ENCODE peak calls at places on chromosomes 16 and 17, in four cellular contexts. H is AG10803, R is nephron progenitor cell, T is colonic mucosa. D is an unnamed sample.

GRCh38 chr17:3959295-3959899 is 4.8 kb downstream of the ATP2A3 start:
- DNase-seq in H (peak; percentile 9), R (no peak), T (peak; percentile 88), D (no peak)

GRCh38 chr16:2610781-2611498 is 71.4 kb upstream of the KCTD5 start:
- DNase-seq in H (no peak), R (no peak), T (no peak), D (no peak)

GRCh38 chr16:69123894-69124293 is 8.5 kb downstream of the CHTF8 start:
- DNase-seq in H (peak; percentile 72), R (peak; percentile 65), T (peak; percentile 70), D (no peak)

GRCh38 chr17:81245024-81245664 is 6.0 kb downstream of the NDUFAF8 start:
- DNase-seq in H (no peak), R (peak; percentile 36), T (no peak), D (no peak)

GRCh38 chr17:65559483-65559801 is 2.0 kb downstream of the AXIN2 start:
- DNase-seq in H (no peak), R (peak; percentile 17), T (peak; percentile 31), D (no peak)

GRCh38 chr17:16425698-16426659 is 10.6 kb downstream of the TRPV2 start:
- DNase-seq in H (no peak), R (no peak), T (no peak), D (no peak)

GRCh38 chr16:68005786-68006286 is 6.6 kb upstream of the DPEP2 start:
- DNase-seq in H (no peak), R (no peak), T (no peak), D (no peak)

GRCh38 chr16:31833047-31833446 is 40.6 kb upstream of the ZNF267 start:
- DNase-seq in H (no peak), R (no peak), T (no peak), D (no peak)

GRCh38 chr16:72123426-72123825 is 29.8 kb downstream of the DHX38 start:
- DNase-seq in H (no peak), R (no peak), T (no peak), D (peak; percentile 57)

GRCh38 chr17:58066409-58066808 is 16.8 kb upstream of the DYNLL2 start:
- DNase-seq in H (no peak), R (no peak), T (no peak), D (no peak)

GRCh38 chr16:30166202-30166902 is 17.1 kb upstream of the CORO1A start:
- DNase-seq in H (no peak), R (no peak), T (no peak), D (no peak)

GRCh38 chr17:63275318-63275967 is 170.7 kb downstream of the CYB561 start:
- DNase-seq in H (peak; percentile 93), R (no peak), T (no peak), D (no peak)

GRCh38 chr17:8707591-8708453 is 36.8 kb downstream of the CCDC42 start:
- DNase-seq in H (no peak), R (no peak), T (no peak), D (no peak)

GRCh38 chr16:50861926-50862325 is 120.0 kb downstream of the CYLD start:
- DNase-seq in H (peak; percentile 21), R (no peak), T (no peak), D (no peak)

GRCh38 chr16:86466695-86467406 is 43.5 kb upstream of the FOXF1 start:
- DNase-seq in H (no peak), R (no peak), T (no peak), D (no peak)

GRCh38 chr17:4956493-4957061 is 5.7 kb downstream of the ENO3 start:
- DNase-seq in H (no peak), R (no peak), T (no peak), D (no peak)

GRCh38 chr17:56819030-56819429 is 14.7 kb downstream of the C17orf67 start:
- DNase-seq in H (no peak), R (no peak), T (no peak), D (no peak)

GRCh38 chr16:62033065-62033464 is 3.2 kb downstream of the CDH8 start:
- DNase-seq in H (no peak), R (no peak), T (no peak), D (no peak)

GRCh38 chr16:7458144-7458543 is 125.5 kb downstream of the RBFOX1 start:
- DNase-seq in H (no peak), R (no peak), T (no peak), D (no peak)

GRCh38 chr16:68356919-68357286 is 46.1 kb downstream of the PRMT7 start:
- DNase-seq in H (no peak), R (no peak), T (no peak), D (no peak)

GRCh38 chr17:82858376-82859126 is 18.7 kb upstream of the ZNF750 start:
- DNase-seq in H (no peak), R (no peak), T (no peak), D (no peak)
- TF ChIP-seq CTCF in H (no peak), R (no peak), T (no peak), D (no peak)

GRCh38 chr17:46777943-46778915 is 40.3 kb downstream of the WNT3 start:
- DNase-seq in H (no peak), R (no peak), T (no peak), D (no peak)

GRCh38 chr17:46785696-46786095 is 32.8 kb downstream of the WNT3 start:
- DNase-seq in H (no peak), R (no peak), T (no peak), D (no peak)

GRCh38 chr17:46783031-46783593 is 35.4 kb downstream of the WNT3 start:
- DNase-seq in H (no peak), R (no peak), T (peak; percentile 76), D (no peak)

GRCh38 chr17:46780003-46780373 is 38.5 kb downstream of the WNT3 start:
- DNase-seq in H (no peak), R (no peak), T (no peak), D (no peak)

GRCh38 chr17:46782250-46782953 is 36.1 kb downstream of the WNT3 start:
- DNase-seq in H (no peak), R (peak; percentile 38), T (peak; percentile 36), D (no peak)
- TF ChIP-seq CTCF in H (peak; percentile 47), R (peak; percentile 49), T (peak; percentile 54), D (peak; percentile 63)

GRCh38 chr17:74414510-74414909 is 17.4 kb upstream of the GPRC5C start:
- DNase-seq in H (no peak), R (no peak), T (no peak), D (no peak)
- TF ChIP-seq CTCF in H (no peak), R (no peak), T (no peak), D (no peak)

DNA sequence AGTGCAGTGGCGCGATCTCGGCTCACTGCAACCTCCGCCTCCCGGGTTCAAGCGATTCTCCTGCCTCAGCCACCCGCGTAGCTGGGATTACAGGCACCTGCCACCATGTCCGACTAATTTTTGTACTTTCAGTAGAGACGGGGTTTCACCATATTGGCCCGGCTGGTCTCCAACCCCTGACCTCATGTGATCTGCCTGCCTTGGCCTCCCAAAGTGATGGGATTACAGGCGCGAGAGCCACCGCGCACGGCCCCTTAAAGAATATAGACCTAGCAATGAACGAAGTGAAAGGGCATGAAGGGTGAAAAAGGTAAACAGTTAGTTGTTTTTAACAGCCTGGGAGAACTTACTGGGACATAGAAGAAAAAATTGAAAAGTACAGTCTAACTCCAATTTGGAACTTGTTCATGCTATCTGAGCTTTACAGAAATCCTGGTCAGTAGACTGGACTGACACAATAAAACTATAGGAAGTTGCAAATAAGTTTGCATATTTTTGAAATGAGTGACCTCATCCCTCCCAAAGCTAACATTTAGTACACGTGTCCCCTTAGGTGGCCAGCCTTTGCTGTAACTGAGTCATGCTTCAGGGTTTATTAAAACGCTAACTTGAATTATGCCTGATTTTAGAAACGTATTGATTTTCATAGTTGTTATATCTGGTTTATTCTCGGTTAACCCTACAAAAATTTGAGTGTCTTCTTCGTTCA is 1.8 kb downstream of the COG1 start:
- DNase-seq in H (peak; percentile 37), R (no peak), T (no peak), D (no peak)
- TF ChIP-seq CTCF in H (no peak), R (no peak), T (no peak), D (no peak)

GRCh38 chr16:19116711-19117449 is 3.1 kb downstream of the ITPRIPL2 start:
- DNase-seq in H (peak; percentile 37), R (no peak), T (no peak), D (no peak)

GRCh38 chr16:19113577-19114358 is at the start of gene ITPRIPL2:
- DNase-seq in H (peak; percentile 94), R (peak; percentile 73), T (peak; percentile 86), D (peak; percentile 92)

GRCh38 chr16:19114359-19115147 is 789 bp downstream of the ITPRIPL2 start:
- DNase-seq in H (peak; percentile 61), R (no peak), T (peak; percentile 72), D (peak; percentile 85)

GRCh38 chr16:19118938-19119431 is 5.2 kb downstream of the ITPRIPL2 start:
- DNase-seq in H (peak; percentile 89), R (no peak), T (no peak), D (no peak)

GRCh38 chr16:19115148-19116021 is 1.6 kb downstream of the ITPRIPL2 start:
- DNase-seq in H (no peak), R (no peak), T (no peak), D (no peak)
- TF ChIP-seq CTCF in H (peak; percentile 19), R (no peak), T (no peak), D (no peak)

GRCh38 chr17:40310882-40311391 is 2.0 kb downstream of the RARA start:
- DNase-seq in H (no peak), R (no peak), T (no peak), D (no peak)
- TF ChIP-seq CTCF in H (no peak), R (no peak), T (no peak), D (no peak)

DNA sequence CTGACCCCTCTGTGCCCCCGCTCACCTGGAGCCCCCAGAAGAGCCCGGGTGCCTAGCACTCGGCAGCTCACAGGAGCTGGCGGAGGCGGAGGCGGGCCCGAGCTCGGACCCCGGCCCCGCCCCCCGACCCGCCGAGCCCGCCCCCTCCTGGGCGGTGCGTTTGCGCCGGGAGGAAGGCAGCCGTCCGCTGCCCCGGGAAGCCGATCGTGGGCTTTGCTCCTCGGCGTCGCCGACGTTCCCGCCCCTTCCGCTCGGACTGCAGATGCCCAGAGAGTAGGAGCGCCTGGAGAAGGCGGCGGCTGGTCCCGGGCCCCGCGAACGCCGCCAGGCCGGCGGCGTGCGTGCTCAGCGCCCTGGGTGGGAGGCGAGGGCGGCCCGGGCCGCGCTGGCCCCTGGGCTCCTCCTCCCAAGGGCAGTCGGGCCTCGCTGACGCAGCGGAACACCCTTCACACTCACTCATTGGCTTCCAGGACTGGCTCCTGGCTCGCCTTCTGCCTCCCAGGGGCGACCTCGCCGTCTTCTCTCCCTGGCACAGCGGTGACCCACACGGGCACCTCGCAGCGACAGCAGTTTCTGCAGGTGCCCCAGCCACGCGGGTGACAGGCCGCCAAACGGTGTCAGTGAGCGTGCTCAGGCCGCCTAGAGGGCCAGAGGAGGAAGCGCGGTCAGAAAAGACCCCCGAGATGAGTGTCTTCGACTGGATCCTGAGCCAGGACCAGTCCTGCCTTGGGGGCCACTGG is at the start of gene PLSCR3:
- DNase-seq in H (peak; percentile 82), R (peak; percentile 90), T (peak; percentile 90), D (peak; percentile 94)
- TF ChIP-seq CTCF in H (peak; percentile 42), R (peak; percentile 53), T (no peak), D (peak; percentile 40)

DNA sequence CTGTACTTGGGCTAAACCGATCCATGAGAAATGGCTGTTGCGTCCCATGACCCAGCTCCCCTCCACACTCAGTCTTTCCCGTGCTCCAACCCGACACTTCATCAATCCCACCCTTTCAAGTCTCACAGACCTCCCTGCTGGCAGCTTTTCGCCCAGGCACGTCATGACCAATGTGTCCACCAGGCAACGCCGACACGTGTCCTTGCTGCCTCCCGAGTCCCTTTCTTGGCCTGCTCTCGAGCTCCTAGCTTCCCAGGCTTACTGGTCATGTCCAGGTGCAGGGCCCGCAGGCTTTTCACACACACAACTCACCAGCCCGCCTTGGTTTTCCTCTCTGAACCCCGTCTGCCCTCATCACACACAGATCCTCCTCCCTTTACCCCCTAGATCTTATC is 12.2 kb downstream of the MNT start:
- DNase-seq in H (no peak), R (no peak), T (no peak), D (no peak)
- TF ChIP-seq CTCF in H (no peak), R (no peak), T (no peak), D (no peak)

D was measured in osteocyte.